ENCODE peak calls at places on chromosome X, in ten cellular contexts. U is aorta; P is omental fat pad; Z is lower lobe of right lung; L is mucosa of descending colon; C is A549; R is stimulated activated naive CD8-positive, alpha-beta T cell treated with anti-CD3 and anti-CD28 coated beads, Interleukin-15, Interleukin-2, amounts not matched to agents 100 U/mL and 50 U/mL, for 24 hours; K is stimulated activated effector memory CD8-positive, alpha-beta T cell treated with anti-CD3 and anti-CD28 coated beads, Interleukin-12 subunit alpha, Interleukin-12 subunit beta, amount 100 ng/mL, for 72 hours; M is T-cell; Y is pancreas. D is an unnamed sample.

GRCh38 chrX:34893741-34894140 is 48.9 kb upstream of the FAM47B start:
- ATAC-seq in U (no peak), P (no peak), Z (no peak), L (no peak), C (peak; percentile 59), R (no peak), K (no peak), M (no peak), Y (peak; percentile 45), D (no peak)

GRCh38 chrX:42704454-42704853 is 73.5 kb downstream of the PPP1R2C start:
- ATAC-seq in U (no peak), P (no peak), Z (no peak), L (no peak), C (no peak), R (no peak), K (no peak), M (peak; percentile 68), Y (no peak), D (no peak)

GRCh38 chrX:29693912-29694311 is 521.5 kb upstream of the MAGEB2 start:
- ATAC-seq in U (no peak), P (no peak), Z (no peak), L (no peak), C (no peak), R (no peak), K (no peak), M (no peak), Y (no peak), D (no peak)

GRCh38 chrX:46561931-46562721 is 11.4 kb upstream of the CHST7 start:
- ATAC-seq in U (no peak), P (no peak), Z (peak; percentile 83), L (peak; percentile 21), C (no peak), R (peak; percentile 85), K (peak; percentile 93), M (no peak), Y (no peak), D (no peak)

GRCh38 chrX:17788439-17788838 is 51.1 kb downstream of the SCML1 start:
- ATAC-seq in U (peak; percentile 84), P (peak; percentile 86), Z (peak; percentile 94), L (peak; percentile 70), C (peak; percentile 93), R (no peak), K (no peak), M (peak; percentile 57), Y (peak; percentile 79), D (peak; percentile 49)

GRCh38 chrX:21933077-21933476 is 7.4 kb upstream of the SMS start:
- ATAC-seq in U (no peak), P (peak; percentile 32), Z (no peak), L (no peak), C (peak; percentile 67), R (no peak), K (no peak), M (no peak), Y (no peak), D (no peak)

GRCh38 chrX:75781618-75782017 is 3.4 kb downstream of the MAGEE2 start:
- ATAC-seq in U (no peak), P (no peak), Z (no peak), L (no peak), C (no peak), R (no peak), K (no peak), M (no peak), Y (no peak), D (no peak)

GRCh38 chrX:74578137-74578536 is 36.3 kb downstream of the RLIM start:
- ATAC-seq in U (no peak), P (no peak), Z (no peak), L (no peak), C (no peak), R (peak; percentile 96), K (peak; percentile 99), M (no peak), Y (no peak), D (no peak)

GRCh38 chrX:13120017-13120416 is 75.6 kb upstream of the FAM9C start:
- ATAC-seq in U (peak; percentile 74), P (peak; percentile 87), Z (peak; percentile 89), L (peak; percentile 88), C (peak; percentile 95), R (no peak), K (no peak), M (no peak), Y (peak; percentile 96), D (no peak)

GRCh38 chrX:54776987-54777672 is 20.9 kb downstream of the ITIH6 start:
- ATAC-seq in U (no peak), P (no peak), Z (no peak), L (no peak), C (no peak), R (no peak), K (peak; percentile 75), M (no peak), Y (no peak), D (no peak)

GRCh38 chrX:118677318-118677717 is 50.1 kb upstream of the IL13RA1 start:
- ATAC-seq in U (no peak), P (no peak), Z (no peak), L (peak; percentile 79), C (no peak), R (no peak), K (no peak), M (no peak), Y (no peak), D (no peak)

GRCh38 chrX:153470411-153471363 is at the start of gene HAUS7:
- ATAC-seq in U (peak; percentile 87), P (peak; percentile 87), Z (peak; percentile 94), L (peak; percentile 92), C (peak; percentile 90), R (peak; percentile 87), K (peak; percentile 88), M (peak; percentile 89), Y (peak; percentile 91), D (peak; percentile 92)

GRCh38 chrX:3939967-3940610 is 226.6 kb upstream of the PRKX start:
- ATAC-seq in U (no peak), P (no peak), Z (peak; percentile 26), L (no peak), C (peak; percentile 58), R (no peak), K (no peak), M (no peak), Y (peak; percentile 96), D (no peak)

GRCh38 chrX:43815209-43815608 is 67.0 kb downstream of the MAOB start:
- ATAC-seq in U (peak; percentile 54), P (no peak), Z (no peak), L (no peak), C (no peak), R (no peak), K (no peak), M (no peak), Y (no peak), D (no peak)

GRCh38 chrX:47264507-47265173 is 31.8 kb downstream of the USP11 start:
- ATAC-seq in U (no peak), P (no peak), Z (peak; percentile 21), L (no peak), C (peak; percentile 84), R (no peak), K (peak; percentile 61), M (no peak), Y (no peak), D (no peak)

GRCh38 chrX:75155454-75155829 is 641 bp downstream of the ABCB7 start:
- ATAC-seq in U (no peak), P (no peak), Z (peak; percentile 21), L (peak; percentile 48), C (peak; percentile 58), R (peak; percentile 34), K (peak; percentile 80), M (no peak), Y (no peak), D (no peak)

GRCh38 chrX:78945186-78945912 is at the start of gene P2RY10:
- ATAC-seq in U (no peak), P (no peak), Z (peak; percentile 16), L (peak; percentile 77), C (no peak), R (peak; percentile 81), K (peak; percentile 80), M (peak; percentile 90), Y (no peak), D (peak; percentile 38)

GRCh38 chrX:4642114-4642513 is 928.7 kb upstream of the PRKX start:
- ATAC-seq in U (no peak), P (no peak), Z (no peak), L (no peak), C (no peak), R (no peak), K (no peak), M (no peak), Y (no peak), D (no peak)

GRCh38 chrX:98362630-98363029 is 1478.9 kb downstream of the RPA4 start:
- ATAC-seq in U (no peak), P (no peak), Z (no peak), L (no peak), C (no peak), R (no peak), K (no peak), M (no peak), Y (no peak), D (no peak)

GRCh38 chrX:130080791-130081367 is 29.4 kb downstream of the ELF4 start:
- ATAC-seq in U (no peak), P (no peak), Z (no peak), L (no peak), C (peak; percentile 15), R (no peak), K (no peak), M (no peak), Y (no peak), D (no peak)

GRCh38 chrX:151754042-151754419 is 19.5 kb downstream of the CNGA2 start:
- ATAC-seq in U (no peak), P (no peak), Z (no peak), L (no peak), C (peak; percentile 68), R (no peak), K (no peak), M (no peak), Y (peak; percentile 73), D (peak; percentile 83)

GRCh38 chrX:45164021-45164621 is 36.6 kb downstream of the DIPK2B start:
- ATAC-seq in U (no peak), P (no peak), Z (no peak), L (no peak), C (no peak), R (no peak), K (no peak), M (no peak), Y (peak; percentile 75), D (no peak)

GRCh38 chrX:108070891-108071290 is 20.5 kb downstream of the PSMD10 start:
- ATAC-seq in U (no peak), P (no peak), Z (no peak), L (no peak), C (peak; percentile 55), R (no peak), K (peak; percentile 51), M (no peak), Y (no peak), D (peak; percentile 90)

GRCh38 chrX:18889982-18890381 is 93.9 kb downstream of the PHKA2 start:
- ATAC-seq in U (no peak), P (no peak), Z (no peak), L (no peak), C (no peak), R (no peak), K (no peak), M (no peak), Y (no peak), D (no peak)

GRCh38 chrX:103175944-103176753 is 38.8 kb upstream of the BEX4 start:
- ATAC-seq in U (no peak), P (peak; percentile 62), Z (peak; percentile 66), L (peak; percentile 74), C (peak; percentile 84), R (no peak), K (peak; percentile 53), M (peak; percentile 66), Y (peak; percentile 92), D (peak; percentile 72)

GRCh38 chrX:102599950-102600579 is 750 bp downstream of the ARMCX5 start:
- ATAC-seq in U (peak; percentile 60), P (peak; percentile 2), Z (peak; percentile 51), L (peak; percentile 23), C (peak; percentile 45), R (no peak), K (no peak), M (peak; percentile 17), Y (peak; percentile 34), D (no peak)

GRCh38 chrX:109922183-109922582 is 80.7 kb upstream of the TMEM164 start:
- ATAC-seq in U (no peak), P (no peak), Z (no peak), L (no peak), C (no peak), R (no peak), K (no peak), M (no peak), Y (no peak), D (no peak)

GRCh38 chrX:154719132-154719675 is 31.7 kb downstream of the GAB3 start:
- ATAC-seq in U (no peak), P (no peak), Z (peak; percentile 68), L (peak; percentile 63), C (peak; percentile 56), R (peak; percentile 90), K (peak; percentile 90), M (peak; percentile 80), Y (no peak), D (peak; percentile 83)

D was measured in esophagus mucosa.